ENCODE peak calls at places on chromosomes 16 and 17, in four cellular contexts. V is heart right ventricle; X is ureter; K is activated T-cell treated with anti-CD3 and anti-CD28 coated beads, Interleukin-2, amount 50 U/mL, for 4 hours. U is an unnamed sample.

GRCh38 chr17:64683791-64684190 is 21.7 kb upstream of the SMURF2 start:
- DNase-seq in V (no peak), X (no peak), K (no peak), U (no peak)

GRCh38 chr17:28585891-28586290 is 9.2 kb upstream of the ALDOC start:
- DNase-seq in V (no peak), X (no peak), K (no peak), U (no peak)

GRCh38 chr16:86680661-86681439 is 102.5 kb downstream of the FOXL1 start:
- DNase-seq in V (no peak), X (no peak), K (no peak), U (no peak)

GRCh38 chr17:57424777-57425188 is 168.5 kb downstream of the MSI2 start:
- DNase-seq in V (no peak), X (no peak), K (no peak), U (no peak)

GRCh38 chr16:84986102-84986501 is 25.2 kb downstream of the ZDHHC7 start:
- DNase-seq in V (no peak), X (no peak), K (peak), U (peak)

GRCh38 chr16:87854053-87854906 is 15.0 kb downstream of the SLC7A5 start:
- DNase-seq in V (no peak), X (no peak), K (no peak), U (peak)

GRCh38 chr17:75315541-75316243 is 26.5 kb upstream of the SLC25A19 start:
- DNase-seq in V (no peak), X (no peak), K (no peak), U (peak)

GRCh38 chr17:2222901-2223616 is 80.5 kb downstream of the SMG6 start:
- DNase-seq in V (peak), X (no peak), K (peak), U (peak)

GRCh38 chr17:32546031-32546444 is 59.2 kb downstream of the CDK5R1 start:
- DNase-seq in V (no peak), X (no peak), K (no peak), U (no peak)

GRCh38 chr16:30722916-30723315 is 23.9 kb downstream of the SRCAP start:
- DNase-seq in V (no peak), X (no peak), K (no peak), U (no peak)

GRCh38 chr17:55726440-55726839 is 3.8 kb upstream of the TMEM100 start:
- DNase-seq in V (no peak), X (peak), K (no peak), U (no peak)

GRCh38 chr16:65909310-65910050 is 457.0 kb upstream of the CDH5 start:
- DNase-seq in V (no peak), X (no peak), K (no peak), U (no peak)

GRCh38 chr16:11052080-11052808 is 107.9 kb downstream of the CLEC16A start:
- DNase-seq in V (no peak), X (no peak), K (no peak), U (peak)

GRCh38 chr17:4535667-4536258 is 19.4 kb downstream of the MYBBP1A start:
- DNase-seq in V (no peak), X (no peak), K (no peak), U (no peak)

GRCh38 chr16:2048116-2048543 is 345 bp downstream of the TSC2 start:
- DNase-seq in V (no peak), X (no peak), K (no peak), U (no peak)

GRCh38 chr17:78706271-78706915 is 75.7 kb downstream of the CYTH1 start:
- DNase-seq in V (no peak), X (no peak), K (no peak), U (no peak)

GRCh38 chr16:59478806-59479205 is 744.7 kb upstream of the GOT2 start:
- DNase-seq in V (no peak), X (no peak), K (no peak), U (no peak)

GRCh38 chr17:19706791-19707727 is 9.3 kb downstream of the SLC47A2 start:
- DNase-seq in V (no peak), X (peak), K (no peak), U (no peak)

U was measured in activated CD4-positive, alpha-beta memory T cell treated with anti-CD3 and anti-CD28 coated beads for 36 hours.